ENCODE peak calls at places on chromosomes 13 and 19, in nine cellular contexts. One of them, this sample, is unnamed.

GRCh38 chr19:41166888-41167804 is 25.9 kb upstream of the CYP2S1 start:
- DNase-seq in iPS DF 6.9: no peak
- DNase-seq in heart left ventricle: no peak
- DNase-seq in CD8-positive, alpha-beta memory T cell: no peak
- DNase-seq in lung: no peak
- DNase-seq in body of pancreas: no peak
- DNase-seq in CD4-positive, alpha-beta T cell: no peak
- DNase-seq in AG04450: no peak
- DNase-seq in right cardiac atrium: no peak
- DNase-seq in this sample: no peak

GRCh38 chr19:4119763-4120162 is 4.2 kb downstream of the MAP2K2 start:
- DNase-seq in lung: no peak
- DNase-seq in CD4-positive, alpha-beta T cell: no peak
- DNase-seq in heart left ventricle: no peak
- DNase-seq in body of pancreas: no peak
- DNase-seq in right cardiac atrium: no peak
- DNase-seq in iPS DF 6.9: no peak
- DNase-seq in AG04450: no peak
- DNase-seq in CD8-positive, alpha-beta memory T cell: no peak
- DNase-seq in this sample: no peak

GRCh38 chr13:110008816-110009215 is 222.4 kb upstream of the IRS2 start:
- DNase-seq in body of pancreas: no peak
- DNase-seq in right cardiac atrium: no peak
- DNase-seq in AG04450: no peak
- DNase-seq in CD8-positive, alpha-beta memory T cell: no peak
- DNase-seq in CD4-positive, alpha-beta T cell: no peak
- DNase-seq in iPS DF 6.9: no peak
- DNase-seq in lung: no peak
- DNase-seq in heart left ventricle: no peak
- DNase-seq in this sample: no peak

GRCh38 chr19:4058696-4059492 is 7.8 kb downstream of the ZBTB7A start:
- DNase-seq in AG04450: no peak
- DNase-seq in CD8-positive, alpha-beta memory T cell: no peak
- DNase-seq in right cardiac atrium: peak; percentile 69
- DNase-seq in CD4-positive, alpha-beta T cell: no peak
- DNase-seq in iPS DF 6.9: no peak
- DNase-seq in heart left ventricle: no peak
- DNase-seq in body of pancreas: no peak
- DNase-seq in lung: no peak
- DNase-seq in this sample: no peak

GRCh38 chr19:37930416-37930815 is 23.4 kb downstream of the SIPA1L3 start:
- DNase-seq in iPS DF 6.9: no peak
- DNase-seq in CD8-positive, alpha-beta memory T cell: no peak
- DNase-seq in CD4-positive, alpha-beta T cell: no peak
- DNase-seq in heart left ventricle: no peak
- DNase-seq in right cardiac atrium: no peak
- DNase-seq in body of pancreas: no peak
- DNase-seq in AG04450: no peak
- DNase-seq in lung: peak; percentile 60
- DNase-seq in this sample: peak; percentile 83

GRCh38 chr13:46855166-46855565 is 41.7 kb downstream of the HTR2A start:
- DNase-seq in lung: no peak
- DNase-seq in CD8-positive, alpha-beta memory T cell: no peak
- DNase-seq in AG04450: no peak
- DNase-seq in heart left ventricle: no peak
- DNase-seq in right cardiac atrium: no peak
- DNase-seq in iPS DF 6.9: no peak
- DNase-seq in body of pancreas: no peak
- DNase-seq in CD4-positive, alpha-beta T cell: no peak
- DNase-seq in this sample: no peak

GRCh38 chr19:42122691-42123607 is 9.3 kb downstream of the POU2F2 start:
- DNase-seq in heart left ventricle: no peak
- DNase-seq in iPS DF 6.9: no peak
- DNase-seq in CD8-positive, alpha-beta memory T cell: no peak
- DNase-seq in body of pancreas: no peak
- DNase-seq in AG04450: no peak
- DNase-seq in lung: no peak
- DNase-seq in right cardiac atrium: no peak
- DNase-seq in CD4-positive, alpha-beta T cell: no peak
- DNase-seq in this sample: no peak

GRCh38 chr13:71378992-71379905 is 487.8 kb downstream of the DACH1 start:
- DNase-seq in AG04450: no peak
- DNase-seq in CD8-positive, alpha-beta memory T cell: no peak
- DNase-seq in CD4-positive, alpha-beta T cell: no peak
- DNase-seq in lung: no peak
- DNase-seq in body of pancreas: no peak
- DNase-seq in iPS DF 6.9: no peak
- DNase-seq in heart left ventricle: no peak
- DNase-seq in right cardiac atrium: no peak
- DNase-seq in this sample: no peak

GRCh38 chr19:33129901-33130300 is 2.0 kb upstream of the WDR88 start:
- DNase-seq in right cardiac atrium: no peak
- DNase-seq in body of pancreas: no peak
- DNase-seq in iPS DF 6.9: no peak
- DNase-seq in CD4-positive, alpha-beta T cell: no peak
- DNase-seq in CD8-positive, alpha-beta memory T cell: no peak
- DNase-seq in heart left ventricle: no peak
- DNase-seq in AG04450: no peak
- DNase-seq in lung: no peak
- DNase-seq in this sample: no peak

GRCh38 chr13:63024458-63024857 is 1608.8 kb upstream of the PCDH20 start:
- DNase-seq in AG04450: no peak
- DNase-seq in CD8-positive, alpha-beta memory T cell: no peak
- DNase-seq in body of pancreas: no peak
- DNase-seq in lung: no peak
- DNase-seq in CD4-positive, alpha-beta T cell: no peak
- DNase-seq in iPS DF 6.9: no peak
- DNase-seq in right cardiac atrium: no peak
- DNase-seq in heart left ventricle: no peak
- DNase-seq in this sample: no peak

GRCh38 chr13:40381935-40382764 is 284.3 kb downstream of the FOXO1 start:
- DNase-seq in right cardiac atrium: peak; percentile 57
- DNase-seq in AG04450: no peak
- DNase-seq in lung: no peak
- DNase-seq in CD4-positive, alpha-beta T cell: no peak
- DNase-seq in CD8-positive, alpha-beta memory T cell: no peak
- DNase-seq in heart left ventricle: no peak
- DNase-seq in body of pancreas: no peak
- DNase-seq in iPS DF 6.9: no peak
- DNase-seq in this sample: no peak

GRCh38 chr13:114339779-114340534 is 25.7 kb downstream of the CHAMP1 start:
- DNase-seq in lung: no peak
- DNase-seq in right cardiac atrium: peak; percentile 57
- DNase-seq in CD4-positive, alpha-beta T cell: peak; percentile 14
- DNase-seq in body of pancreas: peak; percentile 49
- DNase-seq in heart left ventricle: no peak
- DNase-seq in CD8-positive, alpha-beta memory T cell: peak; percentile 36
- DNase-seq in iPS DF 6.9: no peak
- DNase-seq in AG04450: no peak
- DNase-seq in this sample: peak; percentile 62

GRCh38 chr13:73059460-73060250 is 850 bp downstream of the KLF5 start:
- DNase-seq in lung: peak; percentile 66
- DNase-seq in iPS DF 6.9: no peak
- DNase-seq in CD8-positive, alpha-beta memory T cell: peak; percentile 9
- DNase-seq in right cardiac atrium: peak; percentile 73
- DNase-seq in AG04450: no peak
- DNase-seq in heart left ventricle: peak; percentile 40
- DNase-seq in CD4-positive, alpha-beta T cell: peak; percentile 20
- DNase-seq in body of pancreas: peak; percentile 82
- DNase-seq in this sample: peak; percentile 87

GRCh38 chr13:31310356-31310755 is 110.6 kb downstream of the B3GLCT start:
- DNase-seq in CD4-positive, alpha-beta T cell: no peak
- DNase-seq in iPS DF 6.9: no peak
- DNase-seq in AG04450: no peak
- DNase-seq in body of pancreas: no peak
- DNase-seq in right cardiac atrium: no peak
- DNase-seq in lung: no peak
- DNase-seq in CD8-positive, alpha-beta memory T cell: no peak
- DNase-seq in heart left ventricle: no peak
- DNase-seq in this sample: peak; percentile 4

GRCh38 chr13:26978081-26978860 is 193.3 kb downstream of the USP12 start:
- DNase-seq in AG04450: no peak
- DNase-seq in lung: no peak
- DNase-seq in right cardiac atrium: no peak
- DNase-seq in CD4-positive, alpha-beta T cell: no peak
- DNase-seq in body of pancreas: no peak
- DNase-seq in CD8-positive, alpha-beta memory T cell: no peak
- DNase-seq in iPS DF 6.9: peak; percentile 27
- DNase-seq in heart left ventricle: peak; percentile 34
- DNase-seq in this sample: peak; percentile 16

GRCh38 chr19:45305421-45305820 is 17.3 kb downstream of the CKM start:
- DNase-seq in CD8-positive, alpha-beta memory T cell: no peak
- DNase-seq in CD4-positive, alpha-beta T cell: no peak
- DNase-seq in iPS DF 6.9: no peak
- DNase-seq in body of pancreas: no peak
- DNase-seq in lung: no peak
- DNase-seq in AG04450: no peak
- DNase-seq in right cardiac atrium: no peak
- DNase-seq in heart left ventricle: no peak
- DNase-seq in this sample: no peak

GRCh38 chr19:18894254-18895037 is 1.5 kb downstream of the CERS1 start:
- DNase-seq in AG04450: no peak
- DNase-seq in right cardiac atrium: peak; percentile 85
- DNase-seq in body of pancreas: no peak
- DNase-seq in lung: no peak
- DNase-seq in heart left ventricle: peak; percentile 50
- DNase-seq in CD8-positive, alpha-beta memory T cell: no peak
- DNase-seq in iPS DF 6.9: no peak
- DNase-seq in CD4-positive, alpha-beta T cell: no peak
- DNase-seq in this sample: no peak

GRCh38 chr13:80483157-80483556 is 142.2 kb upstream of the SPRY2 start:
- DNase-seq in right cardiac atrium: no peak
- DNase-seq in CD4-positive, alpha-beta T cell: no peak
- DNase-seq in heart left ventricle: no peak
- DNase-seq in body of pancreas: no peak
- DNase-seq in lung: no peak
- DNase-seq in AG04450: no peak
- DNase-seq in CD8-positive, alpha-beta memory T cell: no peak
- DNase-seq in iPS DF 6.9: no peak
- DNase-seq in this sample: no peak

GRCh38 chr13:23516706-23517105 is 53.5 kb upstream of the TNFRSF19 start:
- DNase-seq in right cardiac atrium: no peak
- DNase-seq in AG04450: no peak
- DNase-seq in CD8-positive, alpha-beta memory T cell: no peak
- DNase-seq in heart left ventricle: no peak
- DNase-seq in lung: no peak
- DNase-seq in iPS DF 6.9: no peak
- DNase-seq in body of pancreas: no peak
- DNase-seq in CD4-positive, alpha-beta T cell: no peak
- DNase-seq in this sample: no peak

GRCh38 chr13:56900549-56901279 is 240.0 kb upstream of the PRR20A start:
- DNase-seq in body of pancreas: no peak
- DNase-seq in lung: no peak
- DNase-seq in heart left ventricle: no peak
- DNase-seq in CD4-positive, alpha-beta T cell: no peak
- DNase-seq in iPS DF 6.9: no peak
- DNase-seq in right cardiac atrium: peak; percentile 12
- DNase-seq in CD8-positive, alpha-beta memory T cell: no peak
- DNase-seq in AG04450: no peak
- DNase-seq in this sample: no peak
- H3K27ac ChIP-seq in body of pancreas: no peak overlapping the region
- H3K27ac ChIP-seq in lung: no peak overlapping the region
- H3K27ac ChIP-seq in heart left ventricle: no peak overlapping the region
- H3K27ac ChIP-seq in CD4-positive, alpha-beta T cell: no peak overlapping the region
- H3K27ac ChIP-seq in iPS DF 6.9: no peak overlapping the region
- H3K27ac ChIP-seq in right cardiac atrium: no peak overlapping the region
- H3K27ac ChIP-seq in CD8-positive, alpha-beta memory T cell: no peak overlapping the region
- H3K27ac ChIP-seq in AG04450: no peak overlapping the region
- H3K27ac ChIP-seq in this sample: no peak overlapping the region

DNA sequence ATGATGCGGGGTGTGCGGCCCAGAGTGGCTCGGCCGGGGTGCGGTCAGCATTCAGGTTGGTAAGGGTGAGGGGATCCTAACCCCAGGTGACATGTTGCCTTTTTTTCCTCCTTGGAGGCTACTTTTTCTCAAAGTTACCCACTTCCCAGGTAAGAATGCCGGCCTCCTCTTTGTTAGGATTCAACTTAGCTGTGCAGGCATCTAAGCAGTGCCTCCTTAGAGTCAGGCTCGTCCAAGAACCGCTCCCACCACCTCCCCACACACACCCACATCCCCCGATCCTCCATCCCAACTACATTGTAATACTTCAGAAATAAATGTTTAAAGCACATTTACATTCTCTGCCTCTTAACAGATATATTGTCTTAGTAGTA is 733 bp upstream of the ENOX1 start:
- DNase-seq in CD8-positive, alpha-beta memory T cell: no peak
- DNase-seq in body of pancreas: no peak
- DNase-seq in heart left ventricle: no peak
- DNase-seq in iPS DF 6.9: no peak
- DNase-seq in right cardiac atrium: no peak
- DNase-seq in AG04450: no peak
- DNase-seq in lung: no peak
- DNase-seq in CD4-positive, alpha-beta T cell: no peak
- DNase-seq in this sample: no peak
- H3K27ac ChIP-seq in CD8-positive, alpha-beta memory T cell: no peak overlapping the region
- H3K27ac ChIP-seq in body of pancreas: peak overlapping the region; percentile 74
- H3K27ac ChIP-seq in heart left ventricle: peak overlapping the region; percentile 66
- H3K27ac ChIP-seq in iPS DF 6.9: no peak overlapping the region
- H3K27ac ChIP-seq in right cardiac atrium: peak overlapping the region; percentile 0
- H3K27ac ChIP-seq in AG04450: no peak overlapping the region
- H3K27ac ChIP-seq in lung: no peak overlapping the region
- H3K27ac ChIP-seq in CD4-positive, alpha-beta T cell: no peak overlapping the region
- H3K27ac ChIP-seq in this sample: no peak overlapping the region

GRCh38 chr19:15303105-15303780 is 29.1 kb downstream of the BRD4 start:
- DNase-seq in CD8-positive, alpha-beta memory T cell: no peak
- DNase-seq in iPS DF 6.9: no peak
- DNase-seq in CD4-positive, alpha-beta T cell: no peak
- DNase-seq in AG04450: no peak
- DNase-seq in right cardiac atrium: peak; percentile 20
- DNase-seq in lung: no peak
- DNase-seq in heart left ventricle: no peak
- DNase-seq in body of pancreas: no peak
- DNase-seq in this sample: no peak
- H3K27ac ChIP-seq in CD8-positive, alpha-beta memory T cell: no peak overlapping the region
- H3K27ac ChIP-seq in iPS DF 6.9: no peak overlapping the region
- H3K27ac ChIP-seq in CD4-positive, alpha-beta T cell: no peak overlapping the region
- H3K27ac ChIP-seq in AG04450: no peak overlapping the region
- H3K27ac ChIP-seq in right cardiac atrium: no peak overlapping the region
- H3K27ac ChIP-seq in lung: no peak overlapping the region
- H3K27ac ChIP-seq in heart left ventricle: no peak overlapping the region
- H3K27ac ChIP-seq in body of pancreas: peak overlapping the region; percentile 48
- H3K27ac ChIP-seq in this sample: no peak overlapping the region

DNA sequence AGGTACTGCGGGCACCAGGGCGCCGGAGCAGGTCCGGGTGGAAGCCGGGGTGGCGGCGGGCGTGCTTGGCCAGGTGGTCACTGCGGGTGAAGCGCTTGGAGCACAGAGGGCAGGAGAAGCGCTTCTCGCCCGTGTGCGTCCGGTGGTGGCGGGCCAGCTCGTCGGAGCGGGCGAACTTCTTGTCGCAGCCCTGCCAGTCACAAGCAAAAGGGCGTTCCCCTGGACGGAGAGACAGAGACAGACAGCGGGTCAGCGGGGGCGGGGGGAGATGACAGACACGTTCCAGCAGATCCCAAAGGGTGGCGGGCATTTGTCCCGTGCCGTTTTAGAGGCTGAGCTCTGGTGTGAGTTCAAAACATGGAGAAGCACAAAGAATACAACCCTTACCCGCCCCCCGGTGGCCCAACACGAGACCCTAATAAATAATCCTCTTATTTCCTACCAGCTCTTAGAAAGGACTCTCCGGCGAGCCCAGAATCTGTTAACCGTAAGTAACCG is 6.3 kb upstream of the REXO1 start:
- DNase-seq in right cardiac atrium: peak; percentile 83
- DNase-seq in body of pancreas: no peak
- DNase-seq in lung: no peak
- DNase-seq in iPS DF 6.9: no peak
- DNase-seq in CD8-positive, alpha-beta memory T cell: peak; percentile 37
- DNase-seq in heart left ventricle: peak; percentile 73
- DNase-seq in AG04450: no peak
- DNase-seq in CD4-positive, alpha-beta T cell: no peak
- DNase-seq in this sample: no peak
- H3K27ac ChIP-seq in right cardiac atrium: peak overlapping the region; percentile 74
- H3K27ac ChIP-seq in body of pancreas: peak overlapping the region; percentile 88
- H3K27ac ChIP-seq in lung: peak overlapping the region; percentile 88
- H3K27ac ChIP-seq in iPS DF 6.9: no peak overlapping the region
- H3K27ac ChIP-seq in CD8-positive, alpha-beta memory T cell: peak overlapping the region; percentile 95
- H3K27ac ChIP-seq in heart left ventricle: peak overlapping the region; percentile 98
- H3K27ac ChIP-seq in AG04450: peak overlapping the region; percentile 47
- H3K27ac ChIP-seq in CD4-positive, alpha-beta T cell: peak overlapping the region; percentile 77
- H3K27ac ChIP-seq in this sample: no peak overlapping the region